ENCODE peak calls at places on chromosomes 16 and 17, in ten cellular contexts. T is non-pigmented ciliary epithelial cell; R is NCI-H226; M is fibroblast of lung; C is brain microvascular endothelial cell; U is heart left ventricle; I is activated gamma-delta T cell treated with anti-CD3 and anti-CD28 coated beads, Interleukin-2, amount 50 U/mL, for 16 hours; D is EH; H is germinal center; W is A549. P is an unnamed sample.

GRCh38 chr16:72113616-72113945 is 19.9 kb downstream of the DHX38 start:
- DNase-seq in T (no peak), R (no peak), M (no peak), C (no peak), U (no peak), I (no peak), D (no peak), H (no peak), W (no peak), P (no peak)

GRCh38 chr17:44546711-44547606 is 10.3 kb upstream of the FZD2 start:
- DNase-seq in T (no peak), R (peak), M (peak), C (peak), U (no peak), I (no peak), D (peak), H (no peak), W (no peak), P (no peak)

GRCh38 chr16:3998793-3999478 is 117.3 kb downstream of the ADCY9 start:
- DNase-seq in T (no peak), R (no peak), M (peak), C (peak), U (no peak), I (no peak), D (peak), H (no peak), W (peak), P (no peak)

GRCh38 chr17:13921841-13922776 is 147.2 kb upstream of the COX10 start:
- DNase-seq in T (no peak), R (no peak), M (no peak), C (no peak), U (no peak), I (no peak), D (no peak), H (no peak), W (no peak), P (no peak)

GRCh38 chr17:9529033-9529748 is 46.4 kb downstream of the STX8 start:
- DNase-seq in T (no peak), R (no peak), M (peak), C (no peak), U (no peak), I (no peak), D (peak), H (no peak), W (peak), P (no peak)

GRCh38 chr17:48148029-48148759 is 40.6 kb downstream of the SNX11 start:
- DNase-seq in T (no peak), R (no peak), M (no peak), C (no peak), U (no peak), I (no peak), D (no peak), H (no peak), W (no peak), P (no peak)

GRCh38 chr17:59154335-59154720 is 658 bp downstream of the SKA2 start:
- DNase-seq in T (no peak), R (peak), M (peak), C (peak), U (peak), I (peak), D (peak), H (peak), W (peak), P (peak)

GRCh38 chr16:28304214-28304613 is 11.9 kb downstream of the SBK1 start:
- DNase-seq in T (no peak), R (peak), M (peak), C (peak), U (peak), I (no peak), D (peak), H (no peak), W (peak), P (no peak)

GRCh38 chr17:66241839-66242238 is 12.6 kb upstream of the APOH start:
- DNase-seq in T (no peak), R (no peak), M (no peak), C (no peak), U (no peak), I (no peak), D (no peak), H (no peak), W (no peak), P (no peak)

GRCh38 chr16:68328151-68328859 is 17.5 kb downstream of the PRMT7 start:
- DNase-seq in T (peak), R (peak), M (peak), C (peak), U (peak), I (peak), D (peak), H (peak), W (peak), P (no peak)

GRCh38 chr16:31182391-31182790 is 2.5 kb downstream of the FUS start:
- DNase-seq in T (no peak), R (no peak), M (no peak), C (no peak), U (no peak), I (no peak), D (peak), H (no peak), W (no peak), P (no peak)